ENCODE peak calls at places on chromosomes 4 and X, in five cellular contexts. W is AG09309; O is ascending aorta; I is activated CD8-positive, alpha-beta T cell treated with anti-CD3 and anti-CD28 coated beads for 36 hours; B is kidney. H is an unnamed sample.

GRCh38 chr4:186650401-186651180 is 73.1 kb downstream of the FAT1 start:
- DNase-seq in I (no peak), W (no peak), B (no peak), O (no peak), H (no peak)

GRCh38 chr4:146192060-146192459 is 16.5 kb downstream of the LSM6 start:
- DNase-seq in B (no peak), O (no peak), I (no peak), W (no peak), H (no peak)

GRCh38 chr4:156972370-156972980 is 876 bp upstream of the PDGFC start:
- DNase-seq in I (no peak), W (no peak), B (no peak), O (no peak), H (no peak)

GRCh38 chr4:113637363-113637762 is 124.2 kb downstream of the CAMK2D start:
- DNase-seq in W (peak), B (no peak), O (no peak), I (no peak), H (no peak)

GRCh38 chr4:81827568-81828202 is 356.0 kb upstream of the RASGEF1B start:
- DNase-seq in W (no peak), B (no peak), O (no peak), I (peak), H (no peak)

GRCh38 chr4:19739101-19739651 is 512.5 kb upstream of the SLIT2 start:
- DNase-seq in I (no peak), B (no peak), O (no peak), W (peak), H (peak)

GRCh38 chrX:150473371-150473770 is 95.0 kb upstream of the MTM1 start:
- DNase-seq in I (no peak), B (no peak), W (no peak), O (no peak), H (no peak)

GRCh38 chr4:2348786-2349185 is 69.7 kb downstream of the ZFYVE28 start:
- DNase-seq in I (no peak), B (no peak), W (no peak), O (no peak), H (no peak)

GRCh38 chr4:10077101-10077491 is 39.5 kb downstream of the WDR1 start:
- DNase-seq in I (no peak), W (no peak), B (peak), O (peak), H (no peak)

GRCh38 chrX:2498781-2499302 is 1.9 kb downstream of the DHRSX start:
- DNase-seq in O (no peak), B (no peak), I (no peak), W (no peak), H (peak)

GRCh38 chrX:93420090-93420489 is 253.3 kb downstream of the NAP1L3 start:
- DNase-seq in B (no peak), W (no peak), I (no peak), O (no peak), H (no peak)

GRCh38 chr4:104462647-104463046 is 32.0 kb downstream of the CXXC4 start:
- DNase-seq in O (no peak), I (no peak), W (no peak), B (no peak), H (no peak)

GRCh38 chrX:135531813-135532212 is 11.4 kb downstream of the INTS6L start:
- DNase-seq in B (no peak), I (no peak), O (no peak), W (no peak), H (no peak)

GRCh38 chrX:23332101-23332887 is 2.4 kb upstream of the PTCHD1 start:
- DNase-seq in I (peak), W (no peak), O (no peak), B (no peak), H (no peak)

GRCh38 chr4:155403886-155404285 is 27.1 kb upstream of the MAP9 start:
- DNase-seq in O (no peak), B (no peak), I (no peak), W (peak), H (peak)
- TF ChIP-seq CTCF in O (peak), B (no peak), I (no peak), W (peak), H (peak)

GRCh38 chr4:42385534-42385933 is 11.8 kb upstream of the SHISA3 start:
- DNase-seq in O (no peak), W (no peak), B (no peak), I (no peak), H (no peak)
- TF ChIP-seq CTCF in O (no peak), W (no peak), B (no peak), I (no peak), H (no peak)

DNA sequence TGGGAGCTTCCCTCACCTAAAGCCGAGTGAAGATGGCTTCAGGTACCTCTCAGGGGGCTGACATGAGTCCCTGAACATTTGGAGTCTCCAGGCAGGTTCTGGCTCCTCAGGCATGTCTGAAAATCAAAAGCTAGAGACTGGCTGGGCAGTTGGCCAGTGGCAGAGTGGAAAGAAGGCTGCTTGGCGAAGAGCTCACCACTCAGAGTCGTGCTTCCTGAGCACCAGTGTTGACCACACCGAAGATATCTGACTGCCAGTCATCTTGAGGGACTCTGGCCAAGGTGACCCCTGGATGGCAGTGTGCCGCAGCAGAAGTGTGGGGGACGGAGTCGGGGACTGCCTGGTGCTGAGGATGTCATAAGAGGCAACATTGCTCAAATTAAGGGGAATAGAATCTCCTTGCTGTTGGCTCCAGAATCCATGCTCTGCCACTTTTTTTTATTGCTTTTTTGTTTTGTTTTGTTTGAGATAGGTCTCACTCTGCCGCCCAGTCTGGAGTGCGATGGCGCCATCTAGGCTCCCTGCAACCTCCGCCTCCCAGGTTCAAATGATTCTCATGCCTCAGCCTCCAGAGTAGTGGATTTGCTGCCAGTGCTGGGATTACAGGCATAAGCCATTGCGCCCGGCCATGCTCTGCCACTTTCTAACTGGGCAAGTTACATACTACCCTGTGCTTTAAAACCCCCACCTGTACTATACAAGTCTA is 172.5 kb upstream of the GATB start:
- DNase-seq in I (no peak), W (no peak), O (no peak), B (no peak), H (no peak)
- TF ChIP-seq CTCF in I (no peak), W (no peak), O (no peak), B (no peak), H (no peak)

GRCh38 chr4:74934016-74934821 is 1.3 kb downstream of the PARM1 start:
- DNase-seq in B (no peak), O (peak), W (no peak), I (peak), H (no peak)

GRCh38 chr4:74931386-74931785 is 1.5 kb upstream of the PARM1 start:
- DNase-seq in B (no peak), W (no peak), O (no peak), I (no peak), H (no peak)

GRCh38 chr4:74933562-74934015 is 673 bp downstream of the PARM1 start:
- DNase-seq in I (no peak), O (peak), B (no peak), W (no peak), H (no peak)

GRCh38 chr4:74932010-74932409 is 906 bp upstream of the PARM1 start:
- DNase-seq in B (no peak), O (no peak), W (no peak), I (no peak), H (no peak)

GRCh38 chr4:74932832-74933561 is at the start of gene PARM1:
- DNase-seq in I (peak), B (peak), W (no peak), O (peak), H (peak)
- TF ChIP-seq CTCF in I (no peak), B (peak), W (peak), O (peak), H (peak)

DNA sequence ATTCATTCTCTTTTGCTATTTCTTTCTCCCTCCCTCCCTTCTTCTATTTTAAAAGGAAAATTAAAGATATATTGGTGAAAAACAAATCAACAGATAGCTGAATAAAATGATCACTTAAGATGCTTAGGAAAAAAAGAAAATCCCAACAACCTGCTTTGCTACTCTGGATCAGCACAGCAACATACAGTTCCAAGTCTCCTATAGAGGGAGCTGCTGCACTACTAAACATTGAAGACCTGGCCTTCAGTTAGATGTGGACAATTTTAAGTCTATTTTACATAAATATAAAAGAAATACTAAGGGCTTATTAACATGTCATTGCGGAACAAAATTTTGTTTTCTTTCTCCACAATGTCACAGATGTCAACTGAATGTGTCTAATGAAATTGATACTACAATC is 226.4 kb downstream of the MAGEB5 start:
- DNase-seq in W (no peak), I (no peak), B (no peak), O (no peak), H (no peak)
- TF ChIP-seq CTCF in W (no peak), I (no peak), B (peak), O (no peak), H (no peak)

GRCh38 chr4:78032446-78032845 is 24.7 kb upstream of the FRAS1 start:
- DNase-seq in O (no peak), W (no peak), B (no peak), I (no peak), H (no peak)
- TF ChIP-seq CTCF in O (no peak), W (no peak), B (no peak), I (no peak), H (no peak)

GRCh38 chrX:70030242-70030823 is 19.4 kb downstream of the AWAT2 start:
- DNase-seq in I (peak), O (no peak), W (no peak), B (no peak), H (peak)
- TF ChIP-seq CTCF in I (peak), O (peak), W (peak), B (peak), H (peak)

DNA sequence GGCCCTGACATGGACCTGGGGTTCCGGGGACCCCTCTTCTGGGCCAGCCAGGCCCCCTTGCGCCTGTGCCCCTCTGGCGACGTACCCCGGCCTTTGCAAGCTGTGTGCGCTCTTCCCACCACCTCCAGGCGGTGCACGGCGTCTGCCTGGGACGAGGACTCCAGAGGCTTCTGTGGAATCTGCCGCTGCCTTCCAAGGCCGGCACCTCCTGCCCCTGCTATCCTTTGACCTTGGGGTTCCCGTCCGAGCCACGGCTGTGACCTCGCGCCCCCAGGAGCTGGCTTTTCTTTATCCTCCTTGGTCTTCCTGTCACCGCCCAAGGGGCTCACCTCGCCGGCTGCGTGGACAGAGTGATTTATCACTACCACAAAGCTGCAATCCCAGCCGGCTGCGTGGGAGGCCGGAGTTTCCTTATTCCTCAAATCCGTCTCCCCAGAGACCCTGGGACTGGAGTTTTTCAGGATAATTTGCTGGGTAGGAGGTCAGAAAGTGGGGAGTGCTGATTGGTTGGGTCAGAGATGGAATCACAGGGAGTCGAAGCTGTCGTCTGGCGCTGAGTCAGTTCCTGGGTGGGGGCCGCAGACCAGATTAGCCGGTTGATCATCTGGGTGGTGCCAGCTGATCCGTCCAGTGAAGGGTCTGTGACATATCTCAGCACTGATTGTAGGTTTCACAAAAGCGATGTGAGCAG is 19.9 kb upstream of the PLCXD1 start:
- DNase-seq in B (peak), I (no peak), W (no peak), O (peak), H (no peak)
- TF ChIP-seq CTCF in B (no peak), I (no peak), W (no peak), O (no peak), H (no peak)

DNA sequence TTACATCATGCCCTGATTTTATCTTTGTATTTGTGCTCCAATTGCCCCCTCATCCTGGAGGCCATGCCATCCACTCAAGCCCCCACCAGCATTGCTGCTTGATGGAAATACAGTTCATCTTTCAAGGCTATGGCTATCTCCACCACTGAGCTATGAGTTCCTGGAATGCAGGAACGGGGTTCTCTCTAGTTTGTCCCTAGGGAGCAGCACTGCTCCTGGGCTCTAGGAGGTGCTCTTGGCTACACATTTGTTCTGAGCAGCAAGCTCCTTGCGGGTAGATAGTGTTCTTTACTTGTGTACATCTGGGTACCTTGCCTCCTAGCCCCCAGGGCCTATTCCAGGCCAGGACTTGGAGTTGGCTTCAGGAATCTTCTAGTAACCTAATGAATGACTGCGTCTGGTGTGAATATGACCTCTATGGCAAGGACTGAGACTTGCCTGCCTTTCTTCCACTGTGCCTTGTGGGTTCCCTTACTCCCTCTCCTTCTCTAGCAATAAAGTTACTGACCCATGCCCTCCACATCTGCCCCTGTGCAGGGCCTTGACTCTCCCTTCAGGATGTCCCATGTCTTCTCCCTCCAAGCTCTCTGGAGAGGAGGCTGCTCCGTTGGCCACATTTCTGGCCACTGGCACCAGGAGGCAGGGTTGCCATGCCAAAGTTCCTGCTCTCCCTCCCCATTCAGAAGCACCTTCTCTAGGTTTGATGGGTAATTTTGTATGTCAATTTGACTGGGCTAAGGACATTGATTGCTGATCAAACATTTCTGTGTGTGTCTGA is 7.6 kb downstream of the CITED1 start:
- DNase-seq in I (peak), B (no peak), O (no peak), W (no peak), H (peak)
- TF ChIP-seq CTCF in I (no peak), B (peak), O (no peak), W (peak), H (peak)

H was measured in HFFc6.